ENCODE peak calls at places on chromosomes 5 and 9, in nine cellular contexts. One of them, this sample, is unnamed.

GRCh38 chr9:115234094-115234493 is 116.1 kb upstream of the TNC start:
- DNase-seq in pancreas: no peak
- DNase-seq in AG10803: peak
- DNase-seq in stimulated activated CD8-positive, alpha-beta memory T cell treated with anti-CD3 and anti-CD28 coated beads, Interleukin-4, amount 100 ng/mL, for 1 hour: no peak
- DNase-seq in cerebellar cortex: no peak
- DNase-seq in stromal cell of bone marrow: peak
- DNase-seq in ACHN: peak
- DNase-seq in endothelial cell: no peak
- DNase-seq in fibroblast of mammary gland: peak
- DNase-seq in this sample: no peak

GRCh38 chr5:31530541-31531265 is 1.2 kb downstream of the DROSHA start:
- DNase-seq in ACHN: peak
- DNase-seq in cerebellar cortex: no peak
- DNase-seq in AG10803: no peak
- DNase-seq in stromal cell of bone marrow: no peak
- DNase-seq in endothelial cell: no peak
- DNase-seq in pancreas: no peak
- DNase-seq in fibroblast of mammary gland: no peak
- DNase-seq in stimulated activated CD8-positive, alpha-beta memory T cell treated with anti-CD3 and anti-CD28 coated beads, Interleukin-4, amount 100 ng/mL, for 1 hour: no peak
- DNase-seq in this sample: no peak

GRCh38 chr9:120934271-120934670 is 7.7 kb upstream of the TRAF1 start:
- DNase-seq in endothelial cell: no peak
- DNase-seq in stromal cell of bone marrow: no peak
- DNase-seq in AG10803: no peak
- DNase-seq in fibroblast of mammary gland: no peak
- DNase-seq in cerebellar cortex: no peak
- DNase-seq in stimulated activated CD8-positive, alpha-beta memory T cell treated with anti-CD3 and anti-CD28 coated beads, Interleukin-4, amount 100 ng/mL, for 1 hour: no peak
- DNase-seq in ACHN: no peak
- DNase-seq in pancreas: no peak
- DNase-seq in this sample: no peak

GRCh38 chr9:107733530-107733907 is 243.9 kb upstream of the KLF4 start:
- DNase-seq in stromal cell of bone marrow: no peak
- DNase-seq in ACHN: peak
- DNase-seq in fibroblast of mammary gland: peak
- DNase-seq in AG10803: peak
- DNase-seq in pancreas: no peak
- DNase-seq in cerebellar cortex: no peak
- DNase-seq in stimulated activated CD8-positive, alpha-beta memory T cell treated with anti-CD3 and anti-CD28 coated beads, Interleukin-4, amount 100 ng/mL, for 1 hour: no peak
- DNase-seq in endothelial cell: no peak
- DNase-seq in this sample: no peak

GRCh38 chr5:1820381-1820780 is 19.2 kb downstream of the NDUFS6 start:
- DNase-seq in ACHN: no peak
- DNase-seq in cerebellar cortex: no peak
- DNase-seq in endothelial cell: no peak
- DNase-seq in AG10803: no peak
- DNase-seq in pancreas: no peak
- DNase-seq in fibroblast of mammary gland: no peak
- DNase-seq in stimulated activated CD8-positive, alpha-beta memory T cell treated with anti-CD3 and anti-CD28 coated beads, Interleukin-4, amount 100 ng/mL, for 1 hour: no peak
- DNase-seq in stromal cell of bone marrow: no peak
- DNase-seq in this sample: no peak

GRCh38 chr9:18124760-18125159 is 349.2 kb upstream of the ADAMTSL1 start:
- DNase-seq in fibroblast of mammary gland: no peak
- DNase-seq in cerebellar cortex: no peak
- DNase-seq in AG10803: peak
- DNase-seq in stimulated activated CD8-positive, alpha-beta memory T cell treated with anti-CD3 and anti-CD28 coated beads, Interleukin-4, amount 100 ng/mL, for 1 hour: no peak
- DNase-seq in ACHN: no peak
- DNase-seq in stromal cell of bone marrow: peak
- DNase-seq in pancreas: no peak
- DNase-seq in endothelial cell: no peak
- DNase-seq in this sample: no peak

GRCh38 chr5:103434057-103434456 is 128.5 kb downstream of the NUDT12 start:
- DNase-seq in stimulated activated CD8-positive, alpha-beta memory T cell treated with anti-CD3 and anti-CD28 coated beads, Interleukin-4, amount 100 ng/mL, for 1 hour: no peak
- DNase-seq in cerebellar cortex: no peak
- DNase-seq in ACHN: no peak
- DNase-seq in AG10803: no peak
- DNase-seq in endothelial cell: no peak
- DNase-seq in stromal cell of bone marrow: no peak
- DNase-seq in pancreas: no peak
- DNase-seq in fibroblast of mammary gland: no peak
- DNase-seq in this sample: no peak

GRCh38 chr5:33824516-33825195 is 67.1 kb downstream of the ADAMTS12 start:
- DNase-seq in ACHN: no peak
- DNase-seq in endothelial cell: no peak
- DNase-seq in cerebellar cortex: no peak
- DNase-seq in stromal cell of bone marrow: peak
- DNase-seq in stimulated activated CD8-positive, alpha-beta memory T cell treated with anti-CD3 and anti-CD28 coated beads, Interleukin-4, amount 100 ng/mL, for 1 hour: no peak
- DNase-seq in AG10803: peak
- DNase-seq in pancreas: no peak
- DNase-seq in fibroblast of mammary gland: peak
- DNase-seq in this sample: no peak

GRCh38 chr9:129703667-129704355 is 38.4 kb downstream of the PRRX2 start:
- DNase-seq in stimulated activated CD8-positive, alpha-beta memory T cell treated with anti-CD3 and anti-CD28 coated beads, Interleukin-4, amount 100 ng/mL, for 1 hour: no peak
- DNase-seq in stromal cell of bone marrow: peak
- DNase-seq in ACHN: no peak
- DNase-seq in cerebellar cortex: no peak
- DNase-seq in endothelial cell: no peak
- DNase-seq in AG10803: peak
- DNase-seq in pancreas: no peak
- DNase-seq in fibroblast of mammary gland: peak
- DNase-seq in this sample: no peak

GRCh38 chr5:93589812-93590215 is 6.8 kb downstream of the NR2F1 start:
- DNase-seq in ACHN: no peak
- DNase-seq in fibroblast of mammary gland: peak
- DNase-seq in stromal cell of bone marrow: no peak
- DNase-seq in AG10803: no peak
- DNase-seq in endothelial cell: no peak
- DNase-seq in cerebellar cortex: peak
- DNase-seq in pancreas: no peak
- DNase-seq in stimulated activated CD8-positive, alpha-beta memory T cell treated with anti-CD3 and anti-CD28 coated beads, Interleukin-4, amount 100 ng/mL, for 1 hour: no peak
- DNase-seq in this sample: no peak

GRCh38 chr9:88535932-88536324 is 950 bp downstream of the NXNL2 start:
- DNase-seq in endothelial cell: no peak
- DNase-seq in stimulated activated CD8-positive, alpha-beta memory T cell treated with anti-CD3 and anti-CD28 coated beads, Interleukin-4, amount 100 ng/mL, for 1 hour: no peak
- DNase-seq in stromal cell of bone marrow: no peak
- DNase-seq in ACHN: peak
- DNase-seq in pancreas: peak
- DNase-seq in fibroblast of mammary gland: peak
- DNase-seq in AG10803: peak
- DNase-seq in cerebellar cortex: no peak
- DNase-seq in this sample: no peak

GRCh38 chr9:23492126-23493002 is 333.7 kb downstream of the ELAVL2 start:
- DNase-seq in ACHN: peak
- DNase-seq in endothelial cell: peak
- DNase-seq in AG10803: peak
- DNase-seq in fibroblast of mammary gland: peak
- DNase-seq in stimulated activated CD8-positive, alpha-beta memory T cell treated with anti-CD3 and anti-CD28 coated beads, Interleukin-4, amount 100 ng/mL, for 1 hour: no peak
- DNase-seq in cerebellar cortex: peak
- DNase-seq in pancreas: no peak
- DNase-seq in stromal cell of bone marrow: peak
- DNase-seq in this sample: peak

GRCh38 chr9:126384926-126385325 is 58.3 kb downstream of the MVB12B start:
- DNase-seq in stromal cell of bone marrow: no peak
- DNase-seq in AG10803: no peak
- DNase-seq in fibroblast of mammary gland: no peak
- DNase-seq in endothelial cell: no peak
- DNase-seq in cerebellar cortex: no peak
- DNase-seq in ACHN: no peak
- DNase-seq in pancreas: no peak
- DNase-seq in stimulated activated CD8-positive, alpha-beta memory T cell treated with anti-CD3 and anti-CD28 coated beads, Interleukin-4, amount 100 ng/mL, for 1 hour: no peak
- DNase-seq in this sample: no peak

GRCh38 chr5:65672787-65673186 is 48.0 kb downstream of the SHLD3 start:
- DNase-seq in AG10803: peak
- DNase-seq in cerebellar cortex: no peak
- DNase-seq in fibroblast of mammary gland: peak
- DNase-seq in stromal cell of bone marrow: peak
- DNase-seq in endothelial cell: no peak
- DNase-seq in ACHN: no peak
- DNase-seq in pancreas: no peak
- DNase-seq in stimulated activated CD8-positive, alpha-beta memory T cell treated with anti-CD3 and anti-CD28 coated beads, Interleukin-4, amount 100 ng/mL, for 1 hour: no peak
- DNase-seq in this sample: no peak

GRCh38 chr5:43560128-43560527 is 3.3 kb upstream of the PAIP1 start:
- DNase-seq in pancreas: no peak
- DNase-seq in stimulated activated CD8-positive, alpha-beta memory T cell treated with anti-CD3 and anti-CD28 coated beads, Interleukin-4, amount 100 ng/mL, for 1 hour: no peak
- DNase-seq in ACHN: no peak
- DNase-seq in endothelial cell: no peak
- DNase-seq in stromal cell of bone marrow: peak
- DNase-seq in cerebellar cortex: no peak
- DNase-seq in fibroblast of mammary gland: peak
- DNase-seq in AG10803: peak
- DNase-seq in this sample: no peak

This sample was measured in HuH-7.